ENCODE peak calls at places on chromosomes 1 and 21, in four cellular contexts. S is HepG2, L is H1, W is K562. H is an unnamed sample.

GRCh38 chr1:224691106-224691505 is 75.0 kb downstream of the CNIH3 start:
- DNase-seq in S (no peak), L (no peak), W (no peak), H (no peak)

GRCh38 chr1:5916572-5917280 is 75.5 kb downstream of the NPHP4 start:
- DNase-seq in L (no peak), S (no peak), W (no peak), H (no peak)

GRCh38 chr1:171495444-171495843 is 10.1 kb downstream of the PRRC2C start:
- DNase-seq in W (no peak), L (no peak), S (no peak), H (no peak)

GRCh38 chr1:172105230-172105629 is 263.9 kb downstream of the DNM3 start:
- DNase-seq in L (no peak), S (no peak), W (no peak), H (no peak)

GRCh38 chr1:13864760-13865159 is 164.8 kb downstream of the PRDM2 start:
- DNase-seq in W (no peak), S (no peak), L (no peak), H (no peak)

GRCh38 chr1:16464917-16465625 is 24.5 kb downstream of the NECAP2 start:
- DNase-seq in S (no peak), L (no peak), W (no peak), H (no peak)

GRCh38 chr1:6259491-6260362 is 1.2 kb downstream of the GPR153 start:
- DNase-seq in S (peak; percentile 63), L (no peak), W (peak; percentile 97), H (peak; percentile 37)

GRCh38 chr1:58699011-58699762 is 675 bp downstream of the MYSM1 start:
- DNase-seq in L (no peak), S (no peak), W (peak; percentile 46), H (no peak)

GRCh38 chr1:42017730-42018129 is 99.0 kb upstream of the HIVEP3 start:
- DNase-seq in L (no peak), W (no peak), S (no peak), H (no peak)

GRCh38 chr1:31802190-31803150 is 13.4 kb downstream of the SPOCD1 start:
- DNase-seq in W (no peak), S (no peak), L (no peak), H (no peak)

GRCh38 chr1:188817814-188818213 is 1659.8 kb downstream of the BRINP3 start:
- DNase-seq in S (no peak), W (no peak), L (no peak), H (no peak)

GRCh38 chr1:179803916-179804315 is 60.8 kb downstream of the FAM163A start:
- DNase-seq in L (no peak), W (no peak), S (no peak), H (no peak)

GRCh38 chr1:54096491-54097235 is 43.3 kb downstream of the TCEANC2 start:
- DNase-seq in W (no peak), L (no peak), S (no peak), H (no peak)

GRCh38 chr21:44626673-44627143 is at the start of gene KRTAP10-9:
- DNase-seq in S (no peak), L (no peak), W (no peak), H (no peak)

GRCh38 chr1:59076612-59077011 is 220.3 kb upstream of the FGGY start:
- DNase-seq in L (no peak), W (peak; percentile 12), S (no peak), H (no peak)

GRCh38 chr1:173479649-173480048 is 2.5 kb downstream of the PRDX6 start:
- DNase-seq in S (no peak), L (no peak), W (no peak), H (no peak)

GRCh38 chr1:24849653-24850295 is 80.3 kb downstream of the RUNX3 start:
- DNase-seq in L (no peak), W (no peak), S (no peak), H (no peak)

GRCh38 chr1:230073371-230074035 is 6.5 kb downstream of the GALNT2 start:
- DNase-seq in L (no peak), W (no peak), S (no peak), H (no peak)

GRCh38 chr21:36478941-36479340 is 981 bp downstream of the CLDN14 start:
- DNase-seq in L (no peak), W (no peak), S (no peak), H (no peak)

GRCh38 chr1:55854911-55855310 is 639.7 kb upstream of the USP24 start:
- DNase-seq in S (no peak), L (no peak), W (no peak), H (no peak)

GRCh38 chr1:42931108-42931539 is 27.5 kb downstream of the SLC2A1 start:
- DNase-seq in W (peak; percentile 76), S (no peak), L (no peak), H (no peak)

GRCh38 chr1:93746009-93746408 is 64.4 kb upstream of the BCAR3 start:
- DNase-seq in L (no peak), W (no peak), S (no peak), H (no peak)

GRCh38 chr1:59498640-59499039 is 201.7 kb downstream of the FGGY start:
- DNase-seq in S (peak; percentile 31), W (no peak), L (no peak), H (no peak)

GRCh38 chr1:31669786-31670582 is 25.3 kb upstream of the PEF1 start:
- DNase-seq in S (no peak), W (peak; percentile 42), L (no peak), H (peak; percentile 12)

GRCh38 chr1:167524651-167525050 is 6.3 kb upstream of the CD247 start:
- DNase-seq in L (no peak), S (peak; percentile 45), W (peak; percentile 42), H (no peak)

GRCh38 chr1:182833271-182833670 is 5.9 kb upstream of the DHX9 start:
- DNase-seq in W (no peak), L (no peak), S (no peak), H (no peak)

GRCh38 chr1:31755197-31755611 is 8.9 kb downstream of the ADGRB2 start:
- DNase-seq in S (no peak), L (no peak), W (no peak), H (no peak)

GRCh38 chr1:241614144-241614543 is 26.0 kb downstream of the CHML start:
- DNase-seq in L (no peak), S (no peak), W (no peak), H (no peak)

GRCh38 chr1:204363335-204364114 is 3.8 kb upstream of the PLEKHA6 start:
- DNase-seq in S (peak; percentile 50), W (peak; percentile 88), L (no peak), H (peak; percentile 54)
- TF ChIP-seq SRF in S (no peak), W (no peak), L (no peak), H (no peak)

GRCh38 chr1:3444736-3445135 is 9.7 kb upstream of the ARHGEF16 start:
- DNase-seq in W (no peak), L (no peak), S (no peak), H (no peak)

GRCh38 chr1:3442901-3443300 is 11.6 kb upstream of the ARHGEF16 start:
- DNase-seq in S (no peak), W (no peak), L (no peak), H (no peak)

GRCh38 chr1:3442331-3442730 is 12.1 kb upstream of the ARHGEF16 start:
- DNase-seq in S (no peak), L (no peak), W (no peak), H (no peak)

GRCh38 chr1:3441880-3442279 is 12.6 kb upstream of the ARHGEF16 start:
- DNase-seq in L (no peak), S (no peak), W (no peak), H (no peak)

DNA sequence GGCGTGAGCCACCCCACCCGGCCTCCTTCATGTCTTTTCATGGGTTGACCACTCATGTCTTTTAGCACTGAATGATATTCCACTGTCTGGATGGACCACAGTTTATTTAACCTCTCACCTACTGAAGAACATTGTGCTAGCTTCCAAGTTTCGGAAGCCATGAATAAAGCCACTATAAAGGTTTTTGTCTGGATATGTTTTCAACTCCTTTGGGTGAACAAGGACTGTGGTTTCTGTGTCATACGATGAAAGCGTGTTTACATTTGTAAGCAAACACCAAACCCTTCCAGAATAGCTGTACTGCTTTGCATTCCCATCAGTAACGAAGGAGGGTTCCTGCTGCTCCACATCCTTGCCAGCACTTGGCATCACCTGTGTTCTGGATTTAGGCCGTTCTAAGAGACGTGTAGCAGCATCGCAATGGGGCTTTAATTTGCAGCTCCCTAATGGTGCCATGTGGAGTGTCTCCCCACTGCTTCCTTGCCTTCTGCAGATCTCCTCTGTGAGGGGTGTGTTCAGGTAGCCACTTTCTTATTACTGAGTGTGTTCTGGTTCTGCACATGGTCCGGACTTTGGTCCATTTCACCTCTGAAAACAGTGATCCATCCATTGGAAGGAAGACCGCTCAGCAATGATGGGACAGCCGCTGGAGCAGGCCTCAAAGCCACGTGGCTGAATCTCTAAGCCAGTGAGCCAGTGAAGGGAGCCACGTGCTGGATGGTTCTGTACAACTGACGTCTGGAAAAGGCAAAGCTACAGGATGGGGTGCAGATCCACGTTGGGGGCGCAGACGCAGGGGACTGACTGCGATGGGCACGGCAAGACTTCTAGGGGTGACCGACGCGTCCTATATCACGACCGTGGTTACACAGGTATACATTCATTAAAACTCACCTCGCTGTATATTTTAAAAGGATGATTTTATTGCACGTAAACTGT is 10.4 kb upstream of the ARHGEF16 start:
- DNase-seq in W (no peak), S (peak; percentile 31), L (no peak), H (no peak)
- TF ChIP-seq SRF in W (no peak), S (no peak), L (no peak), H (no peak)

DNA sequence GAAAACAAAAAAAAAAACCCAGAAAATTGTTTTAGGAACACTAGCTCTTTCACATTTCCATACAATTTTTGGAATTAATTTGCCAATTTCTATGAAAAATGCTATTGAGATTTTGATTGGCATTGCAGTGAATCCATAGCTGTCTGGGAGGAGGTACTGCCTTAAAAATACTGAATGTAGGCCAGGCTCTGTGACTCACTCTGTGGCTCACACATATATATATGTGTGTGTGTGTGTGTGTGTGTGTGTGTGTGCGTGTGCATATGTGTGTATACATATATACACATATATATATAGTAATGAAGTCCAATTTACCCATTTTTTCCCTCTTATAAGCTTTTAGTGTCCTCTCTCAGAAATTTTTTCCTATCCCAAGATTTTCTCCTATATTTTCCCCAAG is 214.2 kb upstream of the DMRTA2 start:
- DNase-seq in L (no peak), S (no peak), W (no peak), H (no peak)
- TF ChIP-seq SRF in L (no peak), S (no peak), W (no peak), H (no peak)

GRCh38 chr1:231778009-231778719 is 151.6 kb downstream of the DISC1 start:
- DNase-seq in L (no peak), S (no peak), W (no peak), H (peak; percentile 12)

GRCh38 chr1:231776006-231776707 is 149.6 kb downstream of the DISC1 start:
- DNase-seq in S (no peak), L (no peak), W (no peak), H (no peak)

GRCh38 chr1:231779081-231779480 is 152.5 kb downstream of the DISC1 start:
- DNase-seq in L (no peak), W (no peak), S (no peak), H (no peak)

GRCh38 chr1:231770776-231771175 is 144.2 kb downstream of the DISC1 start:
- DNase-seq in W (no peak), S (no peak), L (no peak), H (no peak)

DNA sequence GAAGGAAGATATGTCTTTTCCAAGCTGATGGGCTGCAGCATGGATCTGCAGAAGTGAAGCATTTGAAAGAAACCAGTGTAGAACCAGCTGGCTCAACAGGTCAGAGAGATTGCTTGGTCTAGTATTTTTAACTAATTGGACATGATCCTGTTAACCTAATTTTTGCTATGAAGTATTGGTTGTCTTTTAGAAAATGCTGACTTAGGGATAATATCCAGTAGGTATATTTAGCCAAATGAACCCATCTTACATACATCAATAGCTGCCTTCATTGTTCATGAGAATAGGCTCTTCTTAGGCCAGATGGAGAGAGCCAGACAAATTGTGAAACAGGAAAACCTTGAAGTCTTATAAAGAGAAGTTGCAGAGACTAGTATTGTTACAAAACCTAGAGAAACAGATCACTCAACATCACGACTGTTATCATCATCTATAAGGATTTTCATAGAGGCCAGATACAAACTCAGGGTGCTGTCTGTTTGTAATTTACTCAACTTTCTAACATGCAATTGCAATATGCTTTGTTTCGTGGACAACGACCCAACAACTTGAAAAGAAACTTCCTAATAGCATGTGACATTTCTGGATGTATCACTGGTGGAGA is 148.2 kb downstream of the DISC1 start:
- DNase-seq in S (no peak), W (no peak), L (no peak), H (no peak)
- TF ChIP-seq SRF in S (no peak), W (no peak), L (no peak), H (no peak)